ENCODE peak calls at places on chromosomes 13 and 19, in four cellular contexts. S, K, Y and M are unnamed samples.

GRCh38 chr19:19171821-19172532 is 1.9 kb upstream of the MEF2B start:
- DNase-seq in S (peak; percentile 56), K (no peak), Y (no peak), M (peak; percentile 25)

GRCh38 chr13:112748947-112749346 is 59.1 kb downstream of the ATP11A start:
- DNase-seq in S (no peak), K (peak; percentile 70), Y (no peak), M (peak; percentile 8)

GRCh38 chr13:99392806-99393135 is 85.6 kb upstream of the GPR183 start:
- DNase-seq in S (no peak), K (no peak), Y (no peak), M (no peak)

GRCh38 chr19:41995959-41996797 is 2.1 kb upstream of the ATP1A3 start:
- DNase-seq in S (no peak), K (no peak), Y (no peak), M (no peak)

GRCh38 chr13:46812398-46812797 is 15.4 kb upstream of the ESD start:
- DNase-seq in S (no peak), K (no peak), Y (no peak), M (no peak)

GRCh38 chr13:31835932-31836331 is 96.6 kb downstream of the RXFP2 start:
- DNase-seq in S (peak; percentile 27), K (no peak), Y (no peak), M (no peak)

GRCh38 chr19:36041831-36042230 is 9.2 kb upstream of the CLIP3 start:
- DNase-seq in S (peak; percentile 96), K (peak; percentile 37), Y (no peak), M (peak; percentile 66)

GRCh38 chr19:15583346-15583745 is 31.7 kb upstream of the CYP4F8 start:
- DNase-seq in S (no peak), K (no peak), Y (no peak), M (no peak)

GRCh38 chr19:33396701-33397535 is 23.4 kb downstream of the CEBPG start:
- DNase-seq in S (peak; percentile 30), K (peak; percentile 14), Y (no peak), M (no peak)

GRCh38 chr13:32997399-32997798 is 18.8 kb upstream of the KL start:
- DNase-seq in S (no peak), K (no peak), Y (no peak), M (no peak)

GRCh38 chr19:15293751-15294505 is 38.4 kb downstream of the BRD4 start:
- DNase-seq in S (peak; percentile 78), K (no peak), Y (no peak), M (no peak)

GRCh38 chr13:97310809-97311436 is 88.8 kb downstream of the MBNL2 start:
- DNase-seq in S (no peak), K (no peak), Y (no peak), M (no peak)

GRCh38 chr19:33740811-33741396 is 55.8 kb upstream of the KCTD15 start:
- DNase-seq in S (peak; percentile 52), K (no peak), Y (no peak), M (no peak)

GRCh38 chr19:15555759-15556633 is 47.7 kb downstream of the CYP4F22 start:
- DNase-seq in S (peak; percentile 94), K (peak; percentile 83), Y (peak; percentile 96), M (peak; percentile 66)

GRCh38 chr13:89457977-89458376 is 1786.8 kb downstream of the SLITRK5 start:
- DNase-seq in S (peak; percentile 85), K (no peak), Y (no peak), M (no peak)

GRCh38 chr19:47228937-47229673 is 1.9 kb downstream of the BBC3 start:
- DNase-seq in S (peak; percentile 43), K (no peak), Y (peak; percentile 62), M (no peak)

GRCh38 chr13:21683034-21683733 is 12.3 kb downstream of the FGF9 start:
- DNase-seq in S (no peak), K (no peak), Y (no peak), M (no peak)

GRCh38 chr13:75656590-75656989 is 20.5 kb downstream of the LMO7 start:
- DNase-seq in S (no peak), K (no peak), Y (no peak), M (no peak)

GRCh38 chr13:112522578-112522977 is 65.4 kb downstream of the TUBGCP3 start:
- DNase-seq in S (no peak), K (no peak), Y (no peak), M (no peak)

GRCh38 chr13:113935523-113935922 is 38.4 kb downstream of the C13orf46 start:
- DNase-seq in S (no peak), K (peak; percentile 11), Y (peak; percentile 36), M (no peak)

GRCh38 chr13:110110783-110111182 is 196.2 kb downstream of the COL4A1 start:
- DNase-seq in S (no peak), K (no peak), Y (no peak), M (no peak)

GRCh38 chr13:77863037-77863630 is 55.5 kb downstream of the EDNRB start:
- DNase-seq in S (no peak), K (no peak), Y (no peak), M (no peak)

GRCh38 chr19:14048439-14049153 is 13.3 kb downstream of the PALM3 start:
- DNase-seq in S (peak; percentile 27), K (no peak), Y (peak; percentile 84), M (no peak)

GRCh38 chr19:10433131-10433536 is 12.8 kb downstream of the PDE4A start:
- DNase-seq in S (no peak), K (no peak), Y (no peak), M (no peak)

GRCh38 chr19:10432736-10433130 is 12.4 kb downstream of the PDE4A start:
- DNase-seq in S (no peak), K (no peak), Y (no peak), M (no peak)

GRCh38 chr19:10430505-10431253 is 10.3 kb downstream of the PDE4A start:
- DNase-seq in S (peak; percentile 45), K (peak; percentile 51), Y (peak; percentile 68), M (peak; percentile 28)

GRCh38 chr19:10431943-10432735 is 11.8 kb downstream of the PDE4A start:
- DNase-seq in S (peak; percentile 27), K (peak; percentile 61), Y (peak; percentile 90), M (no peak)

DNA sequence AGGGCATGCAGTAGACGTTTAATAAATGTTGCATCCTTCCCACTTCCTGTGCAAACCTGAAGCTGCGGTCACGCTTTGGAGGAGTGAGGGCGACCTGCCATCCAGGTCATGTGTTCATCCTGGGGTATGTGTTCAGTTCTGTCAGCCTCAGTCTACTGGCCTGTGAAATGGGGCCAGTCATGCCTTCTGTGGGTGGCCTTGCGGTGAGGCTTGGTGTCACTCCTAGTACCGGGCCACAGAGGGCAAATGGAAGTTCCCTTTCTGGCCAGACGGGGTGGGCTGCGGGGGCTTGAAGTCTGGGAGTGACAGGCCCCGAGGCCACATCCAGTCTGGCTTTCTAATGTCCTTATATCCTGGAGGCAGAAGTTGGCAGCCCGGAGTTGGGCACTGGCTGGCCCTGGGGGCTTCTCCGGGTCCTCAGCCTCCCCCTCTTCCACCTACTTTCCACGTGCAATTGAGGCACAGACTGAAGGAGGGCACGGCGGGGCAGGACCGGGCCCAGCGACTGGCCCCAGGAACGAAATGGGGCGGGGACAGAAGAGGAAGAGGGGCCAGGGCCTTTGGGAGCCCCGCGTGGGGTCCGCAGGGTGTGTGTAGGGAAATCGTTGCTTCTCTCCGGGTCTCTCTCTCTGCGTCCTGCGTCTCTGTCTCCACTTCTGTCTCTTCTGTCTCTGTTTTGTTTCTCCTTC is 11.1 kb downstream of the PDE4A start:
- DNase-seq in S (no peak), K (peak; percentile 31), Y (peak; percentile 80), M (no peak)
- TF ChIP-seq CTCF in S (no peak), K (no peak), Y (peak; percentile 5), M (no peak)

DNA sequence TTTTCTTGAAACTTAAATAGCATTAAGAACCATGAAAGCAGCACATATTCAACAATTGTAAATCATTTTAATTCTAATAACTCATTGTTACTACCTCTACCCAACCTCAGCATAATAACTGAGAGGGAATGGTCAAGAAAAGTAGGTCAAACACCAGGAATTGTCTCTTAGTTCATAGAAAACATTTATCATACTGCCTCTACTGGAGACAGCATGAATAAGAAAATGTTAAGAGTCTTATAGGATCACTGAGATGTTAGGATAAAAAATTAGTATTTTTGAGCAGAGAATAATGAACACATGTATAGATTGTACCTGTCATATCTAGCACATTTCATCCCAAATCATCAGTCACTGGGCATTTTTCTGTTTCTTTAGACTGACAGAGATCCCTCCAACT is 515.3 kb downstream of the PCDH9 start:
- DNase-seq in S (no peak), K (no peak), Y (no peak), M (no peak)
- TF ChIP-seq CTCF in S (peak; percentile 28), K (no peak), Y (no peak), M (peak; percentile 12)

GRCh38 chr13:103542648-103543047 is 476.4 kb upstream of the SLC10A2 start:
- DNase-seq in S (no peak), K (no peak), Y (no peak), M (no peak)

GRCh38 chr13:103540394-103540793 is 474.2 kb upstream of the SLC10A2 start:
- DNase-seq in S (no peak), K (no peak), Y (no peak), M (no peak)

GRCh38 chr13:103539721-103540120 is 473.5 kb upstream of the SLC10A2 start:
- DNase-seq in S (no peak), K (no peak), Y (no peak), M (no peak)

GRCh38 chr13:103537616-103538015 is 471.4 kb upstream of the SLC10A2 start:
- DNase-seq in S (no peak), K (no peak), Y (no peak), M (no peak)

GRCh38 chr13:103539265-103539664 is 473.0 kb upstream of the SLC10A2 start:
- DNase-seq in S (no peak), K (no peak), Y (no peak), M (no peak)
- TF ChIP-seq CTCF in S (no peak), K (no peak), Y (no peak), M (no peak)

DNA sequence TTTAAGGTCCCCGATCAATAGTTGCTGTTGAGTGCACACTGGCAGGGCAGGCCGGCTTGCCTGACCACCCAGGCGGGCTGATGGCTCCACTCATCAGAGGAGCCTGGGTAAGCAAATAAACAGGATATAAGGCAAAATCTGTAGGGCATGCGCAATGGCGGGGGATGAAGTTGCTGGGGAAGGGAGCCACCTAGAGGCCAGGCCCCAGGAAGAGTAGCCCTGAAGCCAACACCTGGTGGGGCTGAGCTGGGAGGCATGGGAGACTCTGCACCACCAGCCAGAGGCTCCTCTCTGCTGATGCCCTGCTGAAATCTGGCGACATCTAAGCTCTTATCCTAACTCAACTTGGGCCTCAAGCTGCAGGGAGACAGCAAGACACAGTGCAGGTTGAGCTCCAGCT is 324.3 kb downstream of the ZNF536 start:
- DNase-seq in S (no peak), K (peak; percentile 30), Y (no peak), M (no peak)
- TF ChIP-seq CTCF in S (peak; percentile 18), K (no peak), Y (no peak), M (peak; percentile 36)

DNA sequence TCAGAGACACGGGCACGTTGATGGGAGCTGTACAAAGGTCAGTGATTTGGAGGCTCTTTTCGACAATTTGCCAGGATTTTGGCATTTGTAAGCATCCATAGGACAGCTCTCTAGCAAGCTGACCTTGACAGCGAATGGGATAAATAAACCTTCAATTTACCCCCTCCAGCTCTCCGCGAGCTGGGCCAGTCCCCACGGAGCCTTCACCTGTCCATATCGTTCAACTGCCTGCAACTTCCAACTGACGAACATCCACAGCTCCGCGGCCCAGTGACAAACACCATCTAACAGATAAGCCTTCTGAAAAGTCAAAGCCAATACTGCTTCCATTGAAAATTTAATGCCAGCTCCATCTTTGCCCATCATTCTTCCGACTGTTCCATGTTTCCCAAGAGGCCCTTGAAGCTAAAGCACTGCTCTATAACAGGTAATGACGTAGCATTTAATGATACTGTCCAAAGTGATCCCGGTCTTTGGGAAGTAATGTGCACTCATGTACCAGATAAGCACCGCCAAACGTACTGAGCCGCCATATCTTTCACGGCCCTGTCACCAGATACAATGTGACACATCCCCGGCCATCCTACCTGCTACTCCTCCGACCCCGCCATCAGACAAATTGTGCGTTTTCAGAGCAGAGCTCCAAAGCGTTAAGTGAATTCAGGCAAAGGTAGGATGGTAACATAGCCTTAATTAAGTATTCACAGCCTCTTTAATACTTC is 365.3 kb upstream of the ZNF507 start:
- DNase-seq in S (no peak), K (no peak), Y (no peak), M (no peak)
- TF ChIP-seq CTCF in S (no peak), K (no peak), Y (no peak), M (no peak)

GRCh38 chr13:20492641-20493040 is 33.0 kb downstream of the CRYL1 start:
- DNase-seq in S (peak; percentile 58), K (no peak), Y (no peak), M (peak; percentile 7)
- TF ChIP-seq CTCF in S (peak; percentile 67), K (no peak), Y (no peak), M (peak; percentile 63)